ENCODE peak calls at places on chromosomes 4 and X, in eight cellular contexts. Z, G, H, U, F, W, L and X are unnamed samples.

GRCh38 chr4:129136433-129136832 is 40.5 kb downstream of the C4orf33 start:
- DNase-seq in W (no peak), F (no peak), H (no peak), G (no peak), L (no peak), Z (no peak), U (no peak), X (no peak)

GRCh38 chrX:40245411-40246140 is 147.8 kb upstream of the BCOR start:
- DNase-seq in W (no peak), G (no peak), U (peak; percentile 62), L (peak; percentile 26), Z (no peak), F (no peak), H (no peak), X (peak; percentile 17)

GRCh38 chr4:153083447-153083921 is 120.8 kb upstream of the TRIM2 start:
- DNase-seq in H (peak; percentile 57), F (peak; percentile 73), G (no peak), W (peak; percentile 81), Z (peak; percentile 30), U (no peak), L (peak; percentile 76), X (peak; percentile 72)

GRCh38 chr4:8765084-8765483 is 106.6 kb downstream of the HMX1 start:
- DNase-seq in Z (no peak), G (no peak), L (no peak), H (no peak), F (no peak), U (peak; percentile 40), W (no peak), X (no peak)

GRCh38 chr4:129113438-129113837 is 17.5 kb downstream of the C4orf33 start:
- DNase-seq in Z (no peak), W (no peak), H (no peak), F (no peak), L (no peak), U (no peak), G (no peak), X (no peak)

GRCh38 chr4:8192748-8193738 is 6.0 kb upstream of the SH3TC1 start:
- DNase-seq in F (no peak), W (peak; percentile 33), L (peak; percentile 50), U (no peak), G (no peak), Z (peak; percentile 30), H (peak; percentile 64), X (peak; percentile 17)

GRCh38 chrX:45165726-45166125 is 35.0 kb downstream of the DIPK2B start:
- DNase-seq in Z (no peak), F (no peak), U (no peak), H (no peak), G (no peak), L (no peak), W (no peak), X (no peak)

GRCh38 chr4:39484582-39485272 is 25.9 kb downstream of the LIAS start:
- DNase-seq in U (no peak), W (no peak), F (no peak), Z (no peak), L (no peak), G (no peak), H (no peak), X (no peak)

GRCh38 chrX:45379186-45379585 is 178.5 kb upstream of the DIPK2B start:
- DNase-seq in L (no peak), U (no peak), H (no peak), F (no peak), Z (no peak), G (no peak), W (no peak), X (no peak)

GRCh38 chr4:113026556-113026955 is 22.9 kb upstream of the ANK2 start:
- DNase-seq in G (no peak), W (no peak), Z (no peak), H (peak; percentile 25), U (no peak), F (no peak), L (peak; percentile 44), X (no peak)

GRCh38 chr4:148067307-148067916 is 335.5 kb downstream of the ARHGAP10 start:
- DNase-seq in H (no peak), Z (no peak), G (no peak), W (no peak), L (no peak), U (no peak), F (no peak), X (no peak)

GRCh38 chr4:73410916-73411730 is 7.0 kb downstream of the ALB start:
- DNase-seq in F (no peak), Z (no peak), G (no peak), U (no peak), H (no peak), W (no peak), L (no peak), X (no peak)

GRCh38 chrX:111270339-111270738 is at the start of gene CAPN6:
- DNase-seq in H (peak; percentile 2), Z (no peak), G (peak; percentile 39), U (peak; percentile 50), L (no peak), F (peak; percentile 61), W (peak; percentile 20), X (no peak)

GRCh38 chr4:118032691-118033090 is 1.6 kb upstream of the NDST3 start:
- DNase-seq in G (no peak), U (no peak), H (peak; percentile 69), Z (no peak), W (peak; percentile 10), L (no peak), F (no peak), X (no peak)

GRCh38 chr4:25531272-25531671 is 124.4 kb upstream of the SLC34A2 start:
- DNase-seq in F (no peak), G (no peak), Z (no peak), U (no peak), L (no peak), W (no peak), H (no peak), X (no peak)

GRCh38 chr4:62670509-62670908 is 1470.4 kb downstream of the ADGRL3 start:
- DNase-seq in F (no peak), W (no peak), H (peak; percentile 1), L (no peak), U (no peak), G (no peak), Z (no peak), X (no peak)

GRCh38 chrX:120604359-120604782 is 470 bp downstream of the MCTS1 start:
- DNase-seq in Z (no peak), L (peak; percentile 32), U (no peak), W (peak; percentile 51), G (no peak), H (peak; percentile 42), F (no peak), X (peak; percentile 16)

GRCh38 chr4:86939737-86940141 is 4.9 kb downstream of the AFF1 start:
- DNase-seq in W (no peak), L (no peak), F (no peak), G (no peak), U (no peak), H (no peak), Z (no peak), X (no peak)

GRCh38 chr4:95599777-95600436 is 51.1 kb upstream of the UNC5C start:
- DNase-seq in W (no peak), U (no peak), G (no peak), F (no peak), L (no peak), Z (no peak), H (no peak), X (no peak)

GRCh38 chrX:108795240-108795639 is 58.9 kb upstream of the IRS4 start:
- DNase-seq in W (no peak), L (no peak), G (no peak), H (no peak), Z (no peak), U (no peak), F (no peak), X (no peak)

GRCh38 chr4:110109455-110109854 is 89.0 kb downstream of the ELOVL6 start:
- DNase-seq in H (no peak), F (no peak), L (no peak), G (no peak), W (no peak), Z (no peak), U (no peak), X (no peak)

GRCh38 chrX:119402588-119402987 is 3.5 kb downstream of the SLC25A43 start:
- DNase-seq in Z (no peak), F (no peak), G (no peak), H (no peak), W (no peak), U (no peak), L (no peak), X (no peak)

GRCh38 chr4:108171541-108172230 is 3.0 kb upstream of the LEF1 start:
- DNase-seq in U (no peak), H (peak; percentile 52), F (peak; percentile 79), Z (no peak), L (no peak), W (no peak), G (no peak), X (peak; percentile 37)

GRCh38 chr4:154492288-154492687 is 689 bp upstream of the DCHS2 start:
- DNase-seq in W (no peak), G (no peak), F (no peak), L (no peak), H (no peak), U (no peak), Z (no peak), X (no peak)